ENCODE peak calls at places on chromosomes 11 and 22, in four cellular contexts. N is H7; T is CD4-positive, alpha-beta memory T cell; S is mesenchymal stem cell. Y is an unnamed sample.

GRCh38 chr11:126165366-126166156 is 45.9 kb downstream of the RPUSD4 start:
- DNase-seq in T (no peak), N (no peak), S (no peak), Y (no peak)

GRCh38 chr11:25938952-25939351 is 393.0 kb upstream of the ANO3 start:
- DNase-seq in S (no peak), T (no peak), N (peak), Y (no peak)

GRCh38 chr11:36818410-36818809 is 220.4 kb upstream of the RAG2 start:
- DNase-seq in N (peak), T (no peak), S (no peak), Y (peak)

GRCh38 chr11:44611687-44612437 is 46.4 kb downstream of the CD82 start:
- DNase-seq in N (no peak), T (peak), S (no peak), Y (no peak)

GRCh38 chr22:46295277-46295971 is 1.2 kb upstream of the GTSE1 start:
- DNase-seq in T (no peak), N (peak), S (no peak), Y (no peak)

GRCh38 chr11:4851033-4851432 is 2.0 kb upstream of the OR51S1 start:
- DNase-seq in S (no peak), T (no peak), N (no peak), Y (no peak)

GRCh38 chr22:27918351-27919221 is 470 bp downstream of the PITPNB start:
- DNase-seq in N (peak), T (peak), S (peak), Y (peak)

GRCh38 chr22:33438273-33438672 is 380.1 kb upstream of the SYN3 start:
- DNase-seq in T (no peak), S (peak), N (no peak), Y (peak)

GRCh38 chr11:74695705-74696280 is 35.4 kb downstream of the CHRDL2 start:
- DNase-seq in T (no peak), S (no peak), N (peak), Y (no peak)

GRCh38 chr22:39703890-39704658 is 133.5 kb downstream of the CACNA1I start:
- DNase-seq in S (no peak), T (no peak), N (no peak), Y (peak)

GRCh38 chr11:44047298-44047697 is 483 bp upstream of the ACCSL start:
- DNase-seq in T (no peak), S (no peak), N (no peak), Y (no peak)

GRCh38 chr11:114162719-114163123 is 103.2 kb downstream of the ZBTB16 start:
- DNase-seq in T (no peak), N (no peak), S (peak), Y (peak)

GRCh38 chr11:122853261-122853660 is 15.0 kb downstream of the CRTAM start:
- DNase-seq in S (no peak), N (no peak), T (no peak), Y (no peak)

GRCh38 chr22:37259540-37260029 is 15.5 kb upstream of the RAC2 start:
- DNase-seq in N (peak), S (peak), T (no peak), Y (peak)

DNA sequence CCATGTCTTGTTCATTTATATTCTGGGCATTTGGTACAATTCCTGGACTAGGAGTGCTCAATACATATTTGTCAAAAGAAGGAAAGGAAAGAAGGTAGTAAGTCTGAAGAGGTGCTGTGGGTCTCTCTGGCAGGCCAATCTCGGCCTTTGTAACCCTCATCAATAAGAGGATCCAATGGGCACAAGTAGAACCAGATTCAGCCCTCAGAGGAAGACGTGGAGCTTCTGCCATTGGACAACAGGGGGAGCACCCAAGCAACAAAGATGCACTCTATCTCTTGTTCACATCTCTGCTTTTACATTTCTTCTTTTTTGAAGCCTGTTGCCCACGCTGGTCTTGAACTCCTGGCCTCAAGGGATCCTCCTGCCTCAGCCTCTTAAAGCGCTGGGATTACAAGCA is 2.2 kb upstream of the VPS11 start:
- DNase-seq in N (peak), S (peak), T (peak), Y (peak)
- H3K4me3 ChIP-seq in N (no peak), S (no peak), T (no peak), Y (no peak)

DNA sequence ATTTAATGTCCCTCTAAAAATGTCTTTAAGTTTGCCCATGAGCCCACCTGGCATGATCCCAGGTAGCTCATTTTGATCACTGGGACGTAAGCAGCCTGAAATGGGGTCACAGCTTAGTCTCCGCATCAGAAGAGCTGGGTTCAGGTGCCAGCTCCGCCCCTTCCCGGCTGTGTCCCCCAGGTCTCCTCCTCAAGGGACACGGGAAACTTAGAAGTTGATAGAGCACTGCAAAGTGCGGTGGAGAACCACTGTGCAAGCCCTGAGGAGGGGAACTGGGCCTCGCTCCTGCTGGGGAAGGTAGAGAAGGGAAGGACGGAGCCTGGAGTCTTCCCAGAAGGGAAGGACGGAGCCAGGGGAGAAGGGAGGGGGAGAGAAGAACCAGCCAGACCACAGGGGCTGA is 7.7 kb downstream of the TOM1 start:
- DNase-seq in S (no peak), N (no peak), T (no peak), Y (no peak)
- H3K4me3 ChIP-seq in S (no peak), N (no peak), T (no peak), Y (no peak)

DNA sequence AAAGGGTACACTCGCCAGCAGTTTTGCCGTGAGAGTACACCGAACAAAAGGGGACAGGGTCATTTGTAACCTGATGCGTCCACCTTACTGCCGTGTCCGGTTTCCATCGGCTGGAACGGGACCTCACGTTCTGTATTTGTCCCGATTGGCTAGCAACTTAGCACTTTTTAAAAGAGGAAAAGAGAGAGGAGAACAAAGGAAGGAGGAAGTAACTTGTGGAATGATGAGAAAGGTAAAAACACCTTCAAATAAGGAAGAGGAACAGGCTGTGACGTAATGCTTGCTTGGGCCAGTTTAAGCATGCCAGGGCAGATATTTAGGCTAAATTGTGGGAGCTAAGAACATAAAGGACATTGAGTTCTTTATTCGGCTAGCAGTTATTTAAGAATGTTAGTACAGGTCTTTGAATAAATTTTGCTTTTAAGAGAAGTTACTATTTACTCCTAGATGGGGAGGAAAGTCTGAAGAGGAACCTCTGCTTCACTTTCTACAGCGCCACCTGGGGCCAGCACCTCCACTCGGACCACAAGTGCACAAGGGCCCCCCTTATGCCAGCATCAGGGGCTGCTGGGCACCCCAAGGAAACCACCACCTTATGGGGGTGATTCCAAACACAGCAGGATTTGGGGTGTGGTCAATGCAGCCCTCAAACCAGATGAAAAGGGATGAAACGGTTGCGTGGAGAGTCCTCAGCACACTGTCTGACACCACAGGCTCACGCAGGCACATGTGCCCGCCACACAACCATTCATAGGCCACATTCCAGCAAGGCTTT is 5.8 kb downstream of the ARSA start:
- DNase-seq in S (no peak), N (peak), T (peak), Y (no peak)
- H3K4me3 ChIP-seq in S (no peak), N (peak), T (peak), Y (peak)

GRCh38 chr22:44182591-44183588 is 2.2 kb downstream of the PARVG start:
- DNase-seq in T (peak), N (no peak), S (no peak), Y (no peak)
- H3K4me3 ChIP-seq in T (peak), N (no peak), S (no peak), Y (no peak)

DNA sequence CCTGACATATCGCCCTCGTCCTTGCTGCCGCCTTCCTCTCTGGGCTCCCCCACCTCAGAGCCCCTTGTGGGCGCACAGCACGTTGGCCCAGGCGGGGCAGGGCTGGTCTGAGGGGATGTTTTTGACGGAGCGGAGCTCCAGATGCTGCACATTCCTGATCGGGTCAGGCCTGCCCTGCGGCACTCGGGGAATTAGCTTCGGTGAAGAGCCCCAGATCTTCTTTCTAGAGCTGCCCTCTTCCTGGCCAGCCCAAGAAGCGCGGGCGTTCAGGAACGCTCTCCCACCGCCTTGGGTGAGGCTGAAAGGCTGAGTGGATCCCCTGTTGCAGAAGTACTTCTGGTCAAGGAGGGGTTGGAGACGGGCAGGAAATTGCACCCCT is 12.1 kb downstream of the YPEL4 start:
- DNase-seq in T (no peak), S (peak), N (peak), Y (peak)
- H3K4me3 ChIP-seq in T (no peak), S (peak), N (peak), Y (peak)